ENCODE peak calls at places on chromosomes 2 and 18, in six cellular contexts. W is HepG2, N is GM12878, X is H1, J is K562, P is SK-N-SH. T is an unnamed sample.

GRCh38 chr2:152054593-152054992 is 44.3 kb downstream of the CACNB4 start:
- DNase-seq in J (no peak), P (no peak), W (no peak), N (no peak), X (no peak), T (peak)

GRCh38 chr18:21786526-21786925 is 45.9 kb downstream of the MIB1 start:
- DNase-seq in W (no peak), P (no peak), J (no peak), N (no peak), X (no peak), T (no peak)

GRCh38 chr2:105803337-105803736 is 58.6 kb downstream of the NCK2 start:
- DNase-seq in N (peak), W (no peak), X (no peak), P (no peak), J (no peak), T (no peak)

GRCh38 chr2:219205981-219206441 is 571 bp upstream of the ZFAND2B start:
- DNase-seq in X (no peak), N (no peak), P (no peak), W (no peak), J (no peak), T (no peak)

GRCh38 chr2:156396126-156396525 is 40.1 kb upstream of the GPD2 start:
- DNase-seq in N (peak), P (no peak), X (no peak), J (no peak), W (no peak), T (no peak)

GRCh38 chr2:208638059-208638458 is 231.5 kb downstream of the PTH2R start:
- DNase-seq in J (peak), P (no peak), W (no peak), N (no peak), X (no peak), T (no peak)

GRCh38 chr18:11872479-11873136 is 21.4 kb downstream of the CHMP1B start:
- DNase-seq in N (no peak), X (no peak), J (peak), P (no peak), W (peak), T (peak)

GRCh38 chr2:101790416-101790815 is 92.9 kb downstream of the MAP4K4 start:
- DNase-seq in W (no peak), N (no peak), X (no peak), J (no peak), P (no peak), T (no peak)

GRCh38 chr2:80238692-80239469 is 65.7 kb downstream of the LRRTM1 start:
- DNase-seq in N (no peak), W (peak), J (peak), P (peak), X (peak), T (peak)

GRCh38 chr2:207911215-207911614 is 114.1 kb downstream of the PLEKHM3 start:
- DNase-seq in W (no peak), N (no peak), J (no peak), X (no peak), P (no peak), T (no peak)

GRCh38 chr18:73462092-73462491 is 594.3 kb upstream of the NETO1 start:
- DNase-seq in J (no peak), W (no peak), X (no peak), P (no peak), N (no peak), T (no peak)

GRCh38 chr18:62596145-62597005 is 73.5 kb downstream of the ZCCHC2 start:
- DNase-seq in X (peak), J (no peak), P (peak), N (no peak), W (no peak), T (no peak)

GRCh38 chr2:232900811-232901701 is 31.0 kb downstream of the SNORC start:
- DNase-seq in X (no peak), P (no peak), N (no peak), W (no peak), J (no peak), T (no peak)

GRCh38 chr18:48770243-48770642 is 180.5 kb downstream of the SMAD7 start:
- DNase-seq in X (no peak), P (no peak), J (no peak), N (no peak), W (no peak), T (no peak)

GRCh38 chr2:231614559-231615057 is 21.9 kb downstream of the TEX44 start:
- DNase-seq in W (no peak), N (no peak), J (no peak), P (peak), X (peak), T (no peak)

GRCh38 chr2:204885747-204886146 is 340.5 kb downstream of the PARD3B start:
- DNase-seq in X (no peak), J (no peak), N (no peak), P (no peak), W (peak), T (no peak)

GRCh38 chr2:76564734-76565133 is 854.0 kb upstream of the GCFC2 start:
- DNase-seq in X (no peak), N (no peak), P (no peak), J (no peak), W (no peak), T (no peak)

GRCh38 chr18:46555724-46556123 is 101.3 kb downstream of the LOXHD1 start:
- DNase-seq in P (peak), J (peak), X (peak), N (no peak), W (peak), T (peak)

GRCh38 chr2:43323810-43324588 is 97.6 kb upstream of the ZFP36L2 start:
- DNase-seq in N (no peak), P (no peak), W (no peak), X (no peak), J (no peak), T (no peak)

GRCh38 chr2:29117636-29118303 is 2.6 kb downstream of the CLIP4 start:
- DNase-seq in X (no peak), N (no peak), P (no peak), W (peak), J (no peak), T (peak)

DNA sequence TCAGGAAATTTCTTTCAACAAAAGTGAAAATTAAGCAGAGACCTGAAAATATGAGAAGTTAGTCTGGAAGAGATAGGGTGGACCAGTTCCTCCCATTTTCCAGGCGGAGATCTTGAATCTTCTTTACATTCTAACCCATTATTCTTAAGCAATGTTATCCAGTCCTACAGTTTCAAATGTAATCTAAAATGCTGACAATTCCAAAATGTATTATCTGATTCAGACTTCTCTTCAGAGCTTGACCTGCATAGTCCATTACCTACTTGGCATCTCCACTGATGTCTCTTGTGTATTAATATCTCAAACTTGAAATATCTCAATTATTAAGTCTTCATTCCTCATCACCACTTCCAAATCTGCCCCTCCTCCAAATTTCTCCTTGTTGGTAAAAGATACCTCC is 28.4 kb upstream of the SLC39A10 start:
- DNase-seq in P (no peak), W (no peak), X (no peak), J (no peak), N (no peak), T (no peak)
- H3K9ac ChIP-seq in P (no peak), W (no peak), X (no peak), J (no peak), N (no peak), T (no peak)

GRCh38 chr2:8985561-8986326 is 17.7 kb downstream of the MBOAT2 start:
- DNase-seq in J (no peak), N (no peak), P (no peak), W (no peak), X (no peak), T (no peak)
- TF ChIP-seq JUND in J (no peak), N (no peak), P (peak), W (no peak), X (no peak), T (no peak)

DNA sequence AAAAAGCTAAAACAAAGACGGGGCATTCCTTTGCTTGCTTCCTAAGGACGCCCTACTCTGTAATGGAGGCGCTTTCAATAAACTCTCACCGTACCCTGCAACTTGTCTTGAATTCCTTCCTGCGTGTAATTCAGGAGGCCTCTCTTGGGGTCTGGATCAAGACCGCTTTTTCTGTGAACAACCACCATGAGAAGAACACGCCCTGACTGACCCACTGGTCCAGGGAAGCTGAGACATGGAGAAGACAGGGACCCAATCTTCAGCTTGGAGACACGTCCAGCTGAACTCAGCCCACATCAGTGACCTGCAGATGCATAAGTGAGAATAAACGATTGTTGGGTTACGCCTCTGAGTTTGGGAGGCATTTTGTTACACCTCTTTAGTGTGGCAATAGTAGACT is 7.8 kb upstream of the NARS1 start:
- DNase-seq in P (no peak), W (no peak), N (no peak), J (no peak), X (no peak), T (no peak)
- H3K9ac ChIP-seq in P (no peak), W (peak), N (no peak), J (no peak), X (no peak), T (peak)

GRCh38 chr2:199455533-199456382 is 2.0 kb downstream of the SATB2 start:
- DNase-seq in P (no peak), W (peak), N (no peak), X (peak), J (peak), T (peak)
- TF ChIP-seq JUND in P (no peak), W (no peak), N (no peak), X (no peak), J (peak), T (no peak)

GRCh38 chr2:241878007-241878970 is 8.8 kb downstream of the RTP5 start:
- DNase-seq in P (peak), X (peak), J (peak), W (peak), N (no peak), T (no peak)

GRCh38 chr2:241882090-241882625 is 12.6 kb downstream of the RTP5 start:
- DNase-seq in J (peak), P (peak), N (no peak), X (no peak), W (no peak), T (no peak)

GRCh38 chr2:241877197-241877685 is 7.7 kb downstream of the RTP5 start:
- DNase-seq in N (no peak), J (no peak), W (no peak), X (no peak), P (peak), T (no peak)

GRCh38 chr2:241879326-241879725 is 9.8 kb downstream of the RTP5 start:
- DNase-seq in N (no peak), W (no peak), J (no peak), X (no peak), P (no peak), T (no peak)

DNA sequence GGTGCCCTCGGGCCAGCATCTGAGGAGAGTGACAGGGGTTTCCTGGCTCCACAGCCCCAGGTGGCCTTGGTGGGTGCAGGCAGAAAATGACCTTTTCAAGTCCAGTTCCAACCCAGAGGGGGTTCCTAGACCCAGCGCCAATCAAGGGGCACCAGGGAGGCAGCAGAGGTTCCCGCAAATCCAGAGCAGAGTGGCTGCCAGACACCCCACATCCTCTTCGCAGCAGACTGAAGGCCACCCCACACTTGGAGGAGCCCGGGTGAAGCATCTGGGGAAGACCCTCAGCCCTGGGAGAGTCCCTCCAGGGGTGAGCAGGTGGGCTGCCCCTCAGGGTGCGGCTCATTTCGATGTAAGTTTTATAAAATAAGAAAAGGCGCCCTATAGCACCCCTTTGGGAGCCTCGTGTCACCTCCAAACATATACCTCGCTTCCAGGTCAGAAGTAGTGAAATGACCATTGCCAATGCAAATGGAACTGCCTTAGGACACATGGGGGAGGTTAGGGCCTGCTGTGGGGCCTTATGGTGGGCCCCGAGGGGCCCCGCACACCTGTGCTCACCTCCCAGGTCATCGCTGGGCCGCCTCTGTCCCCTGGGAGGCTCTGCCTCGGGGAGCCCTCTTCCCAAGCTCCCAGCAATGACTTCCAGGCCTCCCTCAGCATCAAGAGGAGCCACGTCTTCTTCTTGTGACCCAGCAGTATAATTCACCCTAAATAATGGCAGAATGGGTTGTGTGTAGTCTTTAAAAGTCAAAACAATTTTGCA is 11.0 kb downstream of the RTP5 start:
- DNase-seq in W (no peak), J (no peak), N (no peak), X (no peak), P (no peak), T (no peak)
- H3K9ac ChIP-seq in W (no peak), J (peak), N (peak), X (no peak), P (no peak), T (peak)

DNA sequence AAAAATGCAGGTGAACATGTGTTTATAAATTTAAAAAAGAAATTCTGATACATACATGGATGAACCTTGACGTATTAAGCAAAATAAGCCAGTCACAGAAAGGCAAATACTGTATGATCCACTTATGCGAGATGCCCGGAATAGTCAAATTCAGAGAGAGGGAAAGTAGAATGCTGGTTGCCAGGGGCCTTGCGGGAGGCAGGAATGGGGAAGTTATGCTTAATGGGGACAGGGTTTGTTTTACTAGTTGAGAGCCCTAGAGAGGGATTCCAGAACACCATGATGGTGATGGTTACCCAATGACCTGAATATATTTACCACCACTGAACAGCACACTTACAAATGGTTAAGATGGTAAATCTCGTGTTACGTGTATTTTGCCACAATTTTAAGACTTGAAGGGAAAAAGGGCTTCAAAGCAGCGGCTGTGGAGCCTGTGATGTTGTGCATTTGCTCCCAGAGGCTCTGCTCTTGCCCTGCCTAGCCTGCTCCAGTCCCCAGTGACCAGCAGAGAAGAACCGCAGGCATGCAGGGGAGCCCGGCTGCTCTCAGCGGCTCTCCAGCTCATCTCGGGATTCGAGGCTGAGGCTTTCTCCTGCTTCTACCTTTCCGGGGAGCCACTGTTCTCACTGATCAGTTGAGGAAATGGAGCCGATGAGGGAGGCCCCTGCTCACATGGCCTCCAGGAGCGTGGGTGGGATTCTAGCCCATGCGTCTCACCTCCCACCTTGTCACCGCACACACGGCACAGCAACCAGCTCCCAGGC is 51.7 kb upstream of the TFCP2L1 start:
- DNase-seq in N (no peak), X (no peak), W (no peak), J (no peak), P (no peak), T (no peak)
- TF ChIP-seq JUND in N (no peak), X (no peak), W (no peak), J (no peak), P (no peak), T (no peak)

GRCh38 chr18:64271975-64272659 is 123.2 kb upstream of the LINC00305 start:
- DNase-seq in N (no peak), X (no peak), W (no peak), P (no peak), J (no peak), T (no peak)
- H3K9ac ChIP-seq in N (no peak), X (no peak), W (no peak), P (no peak), J (no peak), T (no peak)

DNA sequence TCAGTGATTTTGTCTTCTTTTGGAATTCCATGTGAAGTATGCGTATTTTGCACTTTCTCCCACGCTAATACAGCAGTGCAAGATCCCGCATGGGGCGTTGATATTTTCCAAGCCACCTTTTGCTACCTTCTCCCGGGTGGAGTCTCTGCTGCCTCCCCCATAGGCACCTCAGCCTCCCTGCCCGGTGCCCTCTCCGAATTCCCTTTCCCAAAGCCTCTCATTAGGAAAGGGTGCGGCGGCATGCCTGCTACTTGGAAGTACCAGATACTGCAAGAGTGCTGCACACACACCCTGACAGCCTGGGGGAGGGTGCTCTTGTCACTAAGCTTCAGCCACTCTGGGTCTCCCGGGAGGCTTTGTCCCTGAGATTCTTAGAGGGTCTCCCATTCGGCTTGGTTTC is 114.4 kb upstream of the PXDN start:
- DNase-seq in X (no peak), P (no peak), N (no peak), J (no peak), W (no peak), T (no peak)
- TF ChIP-seq JUND in X (no peak), P (no peak), N (no peak), J (no peak), W (no peak), T (no peak)

DNA sequence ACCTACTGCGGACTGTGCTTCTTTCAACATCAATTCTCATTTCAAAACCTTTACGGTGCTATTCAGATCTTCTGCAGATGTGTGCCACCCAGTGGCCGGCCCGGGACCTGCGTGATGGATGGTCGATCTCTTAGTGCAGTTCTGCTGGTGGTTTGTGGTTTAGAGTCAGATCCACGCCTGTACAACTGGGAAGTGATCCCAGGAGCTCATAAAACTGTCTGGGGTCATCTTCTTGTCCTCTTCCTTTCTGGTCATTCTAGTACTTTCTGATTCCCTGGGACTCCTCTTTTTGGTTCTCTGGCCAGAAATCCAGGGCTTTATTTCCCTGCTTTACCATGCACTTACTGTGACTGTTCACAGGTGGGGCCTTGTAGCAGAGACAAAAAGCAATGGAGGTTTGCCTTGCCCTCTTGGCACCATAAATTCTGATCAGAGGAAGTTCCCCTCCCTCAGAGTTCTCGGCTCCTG is 15.8 kb upstream of the SELENOI start:
- DNase-seq in W (peak), N (peak), X (peak), J (peak), P (peak), T (peak)
- H3K9ac ChIP-seq in W (no peak), N (no peak), X (no peak), J (no peak), P (no peak), T (no peak)